ENCODE peak calls at places on chromosomes 4 and X, in five cellular contexts. N is GM23338, V is endothelial cell of umbilical vein, I is HCT116, D is HepG2. T is an unnamed sample.

GRCh38 chrX:40877869-40878268 is 142.5 kb upstream of the MED14 start:
- DNase-seq in N (no peak), V (peak), I (peak), D (peak), T (no peak)

GRCh38 chr4:30722092-30722915 is 2.1 kb downstream of the PCDH7 start:
- DNase-seq in I (no peak), D (no peak), N (peak), V (peak), T (no peak)

GRCh38 chr4:54958236-54958635 is 167.2 kb downstream of the KDR start:
- DNase-seq in D (no peak), I (no peak), V (no peak), N (no peak), T (no peak)

GRCh38 chrX:69144854-69145253 is 20.4 kb downstream of the PJA1 start:
- DNase-seq in N (no peak), I (no peak), V (no peak), D (no peak), T (no peak)

GRCh38 chrX:53483838-53484420 is 49.8 kb upstream of the HSD17B10 start:
- DNase-seq in I (no peak), V (no peak), N (no peak), D (no peak), T (no peak)

GRCh38 chr4:81715335-81715734 is 243.6 kb upstream of the RASGEF1B start:
- DNase-seq in I (no peak), V (no peak), N (peak), D (no peak), T (no peak)

GRCh38 chr4:5084911-5085475 is 33.7 kb downstream of the STK32B start:
- DNase-seq in I (no peak), N (no peak), D (no peak), V (peak), T (no peak)

GRCh38 chrX:16807976-16808542 is 21.8 kb downstream of the TXLNG start:
- DNase-seq in V (peak), N (no peak), D (peak), I (no peak), T (no peak)

GRCh38 chr4:52957791-52958190 is 95.7 kb downstream of the RASL11B start:
- DNase-seq in V (no peak), D (no peak), I (no peak), N (no peak), T (no peak)

GRCh38 chr4:168863719-168864632 is 146.1 kb downstream of the CBR4 start:
- DNase-seq in V (no peak), I (no peak), N (no peak), D (no peak), T (no peak)

GRCh38 chr4:168867128-168867527 is 142.9 kb downstream of the CBR4 start:
- DNase-seq in N (no peak), D (no peak), V (no peak), I (no peak), T (no peak)

GRCh38 chr4:168866635-168867034 is 143.4 kb downstream of the CBR4 start:
- DNase-seq in N (no peak), V (no peak), D (no peak), I (no peak), T (no peak)

GRCh38 chr4:168865854-168866253 is 144.2 kb downstream of the CBR4 start:
- DNase-seq in V (no peak), N (no peak), I (no peak), D (no peak), T (no peak)

GRCh38 chr4:168864831-168865541 is 145.1 kb downstream of the CBR4 start:
- DNase-seq in I (no peak), D (no peak), V (no peak), N (peak), T (no peak)
- TF ChIP-seq POLR2AphosphoS5 in I (no peak), D (no peak), V (no peak), N (no peak), T (no peak)

GRCh38 chrX:124211312-124211942 is 121.0 kb upstream of the TEX13D start:
- DNase-seq in D (peak), V (peak), I (peak), N (peak), T (no peak)
- H2AFZ ChIP-seq in D (no peak), V (no peak), I (no peak), N (no peak), T (no peak)

DNA sequence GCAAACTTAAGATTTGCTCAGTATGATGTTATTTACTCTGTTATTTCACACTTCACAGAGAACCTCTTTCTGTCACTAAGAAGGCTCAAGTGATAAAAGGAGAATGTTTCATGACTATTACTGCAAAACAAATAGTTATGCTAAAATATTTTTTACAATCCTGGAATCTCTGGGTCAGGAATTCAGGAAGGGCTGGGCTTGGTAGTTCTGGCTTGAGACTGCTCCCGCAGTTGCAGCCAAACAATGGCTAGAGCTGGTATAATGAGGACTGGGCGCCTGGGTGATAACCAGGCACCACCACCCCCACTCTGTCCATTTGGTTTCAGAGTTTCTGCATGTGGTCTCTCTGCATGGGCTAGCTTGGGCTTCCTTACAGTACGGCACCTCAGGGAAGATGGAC is 28.7 kb upstream of the SPP1 start:
- DNase-seq in V (peak), N (no peak), D (no peak), I (no peak), T (no peak)
- TF ChIP-seq POLR2AphosphoS5 in V (no peak), N (no peak), D (no peak), I (no peak), T (no peak)

GRCh38 chrX:123859409-123859827 is 435 bp upstream of the XIAP start:
- DNase-seq in N (peak), I (no peak), D (no peak), V (no peak), T (peak)

GRCh38 chrX:123860983-123861382 is 1.1 kb downstream of the XIAP start:
- DNase-seq in N (no peak), I (no peak), V (peak), D (no peak), T (no peak)

GRCh38 chrX:123859828-123860505 is at the start of gene XIAP:
- DNase-seq in D (peak), V (peak), I (peak), N (peak), T (peak)

DNA sequence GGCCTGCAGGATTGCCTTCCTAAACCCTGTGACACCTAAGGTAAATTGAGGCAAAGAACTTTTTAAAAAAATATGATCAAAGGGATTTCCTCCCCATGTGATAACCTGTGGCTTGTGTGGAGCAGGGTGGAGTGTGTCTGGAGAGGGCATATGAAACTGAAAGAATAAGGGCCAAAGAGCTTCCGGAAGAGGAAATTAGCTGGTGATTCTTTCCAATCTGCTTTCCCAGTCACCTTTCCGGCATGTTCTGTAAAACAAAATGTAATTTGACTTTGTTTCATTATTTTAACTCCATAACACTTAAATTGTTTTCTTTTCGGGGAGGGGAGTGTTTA is 620 bp downstream of the XIAP start:
- DNase-seq in I (no peak), N (no peak), V (peak), D (peak), T (peak)
- H2AFZ ChIP-seq in I (no peak), N (no peak), V (no peak), D (no peak), T (no peak)

T was measured in GM12878.